ENCODE peak calls at places on chromosomes 7 and 10, in six cellular contexts. J, W, Y, C, G and N are unnamed samples.

GRCh38 chr10:116385311-116385710 is 42.3 kb upstream of the PNLIPRP3 start:
- DNase-seq in Y (no peak), W (no peak), C (no peak), G (no peak), J (no peak), N (no peak)

GRCh38 chr10:48384699-48384982 is 78.2 kb downstream of the MAPK8 start:
- DNase-seq in W (no peak), C (no peak), Y (no peak), G (no peak), J (no peak), N (no peak)

GRCh38 chr7:140214075-140214684 is 37.4 kb upstream of the KDM7A start:
- DNase-seq in G (no peak), W (peak; percentile 87), C (peak; percentile 83), Y (peak; percentile 42), J (no peak), N (no peak)

GRCh38 chr7:1951600-1951999 is 281.1 kb downstream of the MAD1L1 start:
- DNase-seq in J (no peak), W (no peak), Y (no peak), C (no peak), G (no peak), N (peak; percentile 64)

GRCh38 chr7:114703677-114704076 is 218.2 kb upstream of the MDFIC start:
- DNase-seq in W (no peak), G (no peak), Y (no peak), C (no peak), J (no peak), N (peak; percentile 16)

GRCh38 chr7:94088560-94088959 is 84.4 kb upstream of the BET1 start:
- DNase-seq in G (no peak), Y (no peak), C (no peak), J (no peak), W (no peak), N (no peak)

GRCh38 chr10:43890124-43890523 is 241.4 kb upstream of the ZNF32 start:
- DNase-seq in G (no peak), J (no peak), C (no peak), Y (no peak), W (no peak), N (no peak)

GRCh38 chr7:30251708-30252329 is 32.6 kb upstream of the ZNRF2 start:
- DNase-seq in W (no peak), Y (no peak), J (no peak), G (no peak), C (no peak), N (no peak)

GRCh38 chr10:123119081-123119480 is 16.7 kb upstream of the HMX3 start:
- DNase-seq in G (no peak), Y (peak; percentile 15), C (no peak), W (no peak), J (no peak), N (no peak)

GRCh38 chr7:82044497-82045080 is 274.7 kb upstream of the HGF start:
- DNase-seq in G (no peak), Y (peak; percentile 21), C (no peak), J (no peak), W (peak; percentile 14), N (no peak)

GRCh38 chr7:50793947-50794570 is 11.4 kb upstream of the GRB10 start:
- DNase-seq in Y (no peak), G (no peak), C (no peak), J (no peak), W (no peak), N (no peak)

GRCh38 chr10:89373916-89374711 is 3.7 kb upstream of the IFIT1B start:
- DNase-seq in G (peak; percentile 95), W (peak; percentile 81), Y (peak; percentile 93), J (peak; percentile 88), C (peak; percentile 92), N (no peak)

GRCh38 chr10:4721994-4722753 is 103.8 kb upstream of the AKR1E2 start:
- DNase-seq in W (no peak), Y (no peak), J (no peak), C (no peak), G (no peak), N (no peak)

GRCh38 chr7:28296571-28297483 is 115.5 kb upstream of the CREB5 start:
- DNase-seq in Y (no peak), W (peak; percentile 27), G (no peak), C (no peak), J (no peak), N (no peak)

GRCh38 chr7:75660566-75661215 is 78.0 kb downstream of the HIP1 start:
- DNase-seq in C (no peak), Y (peak; percentile 23), W (no peak), G (no peak), J (no peak), N (no peak)

GRCh38 chr10:37478381-37478780 is 353.0 kb downstream of the ANKRD30A start:
- DNase-seq in C (no peak), G (no peak), Y (no peak), W (no peak), J (no peak), N (no peak)

GRCh38 chr10:8790390-8790789 is 735.9 kb downstream of the GATA3 start:
- DNase-seq in C (no peak), W (no peak), G (no peak), J (no peak), Y (no peak), N (no peak)

DNA sequence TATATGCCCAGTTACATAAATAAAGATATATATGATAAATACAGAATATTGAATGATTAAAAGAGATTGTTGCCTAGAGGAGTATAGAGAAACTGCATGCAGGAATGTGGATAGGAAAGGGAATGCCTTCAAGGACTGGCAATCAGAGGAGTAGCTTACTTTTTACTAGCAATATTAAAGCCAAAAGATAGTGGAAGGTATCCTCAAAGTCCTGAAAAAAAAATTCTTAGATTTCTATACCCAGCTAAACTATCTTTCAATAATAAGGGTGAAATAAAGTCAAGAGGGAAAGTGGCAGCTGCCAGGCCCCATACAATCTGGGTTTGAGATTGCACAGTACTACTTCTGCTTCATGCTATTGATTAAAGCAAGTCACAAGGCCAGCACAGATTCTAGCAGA is 733.2 kb downstream of the GATA3 start:
- DNase-seq in G (no peak), W (no peak), C (no peak), Y (no peak), J (no peak), N (no peak)
- TF ChIP-seq CTCF in G (no peak), W (no peak), C (no peak), Y (no peak), J (no peak), N (no peak)

DNA sequence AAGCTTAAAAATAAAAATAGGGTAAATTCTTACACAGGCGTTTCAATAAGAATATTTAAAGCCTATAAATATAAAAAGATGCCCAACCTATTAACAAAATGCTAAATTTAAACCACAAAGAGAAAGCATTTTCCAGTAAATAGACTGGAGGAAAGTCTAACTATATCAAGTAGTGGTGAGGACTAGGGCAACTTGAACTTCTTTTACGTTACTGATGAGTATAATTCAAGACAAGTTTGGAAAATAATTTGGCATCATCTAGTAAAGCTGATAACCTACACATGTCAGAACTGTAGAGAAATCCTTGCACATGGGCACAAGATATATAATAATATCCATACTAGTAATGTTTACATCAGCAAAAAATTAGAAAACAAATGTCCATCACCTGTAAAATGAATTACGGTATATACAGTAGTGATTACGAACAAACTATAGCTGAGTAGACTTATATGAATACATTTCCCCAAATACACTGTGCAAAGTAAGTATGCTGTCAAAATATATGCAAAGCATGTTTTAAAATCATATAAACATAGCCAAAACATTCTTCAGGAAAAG is 27.4 kb downstream of the CRPPA start:
- DNase-seq in J (no peak), G (no peak), Y (no peak), C (no peak), W (no peak), N (no peak)
- TF ChIP-seq EP300 in J (no peak), G (no peak), Y (no peak), C (no peak), W (no peak), N (no peak)

GRCh38 chr10:92490387-92490786 is 83.5 kb downstream of the IDE start:
- DNase-seq in G (no peak), J (no peak), W (no peak), C (no peak), Y (no peak), N (no peak)
- H3K36me3 ChIP-seq in G (peaks cover 21% of the 10 kb centered on the region), J (no peaks in the 10 kb centered on the region), W (peaks cover 39% of the 10 kb centered on the region), C (peaks cover 68% of the 10 kb centered on the region), Y (peaks cover 68% of the 10 kb centered on the region), N (peaks cover 39% of the 10 kb centered on the region)

DNA sequence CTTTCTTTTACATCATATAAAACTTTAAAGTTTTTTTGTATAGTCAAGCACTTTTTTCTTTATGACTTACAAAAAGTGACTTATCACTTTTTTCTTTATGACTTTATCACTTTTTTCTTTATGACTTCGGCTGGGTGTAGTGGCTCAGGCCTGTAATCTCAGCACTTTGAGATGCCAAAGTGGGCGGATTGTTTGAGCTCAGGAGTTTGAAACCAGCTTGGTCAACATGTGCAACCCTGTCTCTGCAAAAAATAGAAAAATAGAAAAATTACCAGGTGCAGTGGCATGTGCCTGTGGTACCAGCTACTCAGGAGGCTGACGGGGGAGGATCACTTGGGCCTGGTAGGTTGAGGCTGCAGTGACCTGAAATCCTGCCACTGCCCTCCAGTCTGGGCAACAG is 108.8 kb upstream of the CSTF2T start:
- DNase-seq in G (no peak), W (peak; percentile 10), C (no peak), J (no peak), Y (no peak), N (no peak)
- TF ChIP-seq CTCF in G (no peak), W (no peak), C (no peak), J (no peak), Y (no peak), N (no peak)

DNA sequence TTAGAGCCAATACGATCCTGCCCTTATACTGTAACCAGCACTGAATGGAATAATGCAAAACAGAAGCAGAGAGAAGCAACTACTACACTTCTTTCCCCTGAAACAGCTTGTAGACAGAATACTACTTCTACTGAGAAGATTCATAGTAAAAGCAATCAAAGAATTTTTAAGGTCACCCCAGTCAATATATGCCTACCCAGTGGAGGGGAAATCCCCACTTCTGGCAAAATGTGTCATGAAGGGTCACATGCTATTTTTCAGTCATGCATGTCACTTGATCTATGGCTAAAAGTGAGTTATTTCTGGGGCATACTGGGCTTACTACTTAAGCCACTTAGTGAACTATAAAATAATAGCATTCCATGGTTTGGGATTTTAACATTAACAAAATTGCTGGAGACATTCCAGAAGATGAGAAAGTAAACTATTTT is 25.6 kb downstream of the IRF5 start:
- DNase-seq in J (no peak), W (no peak), G (no peak), C (no peak), Y (no peak), N (no peak)
- TF ChIP-seq EP300 in J (no peak), W (no peak), G (no peak), C (no peak), Y (no peak), N (no peak)

GRCh38 chr7:23385120-23385519 is 85.2 kb downstream of the IGF2BP3 start:
- DNase-seq in W (no peak), C (no peak), G (no peak), J (no peak), Y (no peak), N (no peak)
- H3K36me3 ChIP-seq in W (no peaks in the 10 kb centered on the region), C (no peaks in the 10 kb centered on the region), G (no peaks in the 10 kb centered on the region), J (no peaks in the 10 kb centered on the region), Y (peaks cover 47% of the 10 kb centered on the region), N (no peaks in the 10 kb centered on the region)

DNA sequence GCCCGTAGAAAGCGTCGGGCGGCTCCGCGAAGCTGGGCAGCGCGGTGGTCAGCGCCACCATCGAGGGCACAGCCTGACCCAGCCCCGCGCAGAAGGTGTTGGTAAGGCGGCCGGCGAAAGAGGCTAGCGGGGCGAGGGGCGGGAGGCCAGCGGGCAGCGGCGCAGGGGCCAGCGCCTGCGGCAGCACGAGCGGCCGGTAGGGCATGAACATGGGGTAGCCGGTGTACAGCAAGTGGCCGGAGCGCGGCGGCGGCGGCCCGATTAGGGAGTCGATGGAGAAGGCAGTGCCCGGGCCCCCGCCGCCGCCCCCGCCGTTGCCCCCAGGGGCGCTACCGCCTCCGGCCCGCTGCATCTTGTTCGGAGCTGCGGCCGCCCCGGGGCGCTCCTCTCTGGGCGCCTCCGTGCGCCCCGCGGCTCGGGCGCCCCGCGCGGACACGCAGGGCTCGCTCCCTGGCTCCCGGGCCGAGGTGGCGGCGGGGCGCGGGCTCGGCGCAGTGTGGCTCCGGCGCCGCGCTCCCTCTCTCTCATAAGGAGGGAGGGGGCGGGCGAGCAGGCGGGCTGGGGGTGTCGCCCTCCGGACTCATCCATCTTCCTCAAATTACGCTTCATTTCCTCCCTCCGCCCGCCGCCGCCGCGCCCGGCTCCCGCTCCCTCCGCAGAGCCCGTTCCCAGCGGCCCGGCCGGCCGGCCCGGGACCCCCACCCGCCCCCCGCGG is at the start of gene GBX1:
- DNase-seq in C (no peak), G (no peak), Y (no peak), J (no peak), W (no peak), N (no peak)
- TF ChIP-seq CTCF in C (peak; percentile 19), G (no peak), Y (no peak), J (no peak), W (no peak), N (peak; percentile 55)